ENCODE peak calls at places on chromosomes 1 and 21, in ten cellular contexts. One of them, this sample, is unnamed.

GRCh38 chr1:41449326-41449921 is 35.1 kb downstream of the EDN2 start:
- DNase-seq in mesendoderm: peak; percentile 55
- DNase-seq in adrenal gland: no peak
- DNase-seq in esophagus squamous epithelium: no peak
- DNase-seq in tibial nerve: no peak
- DNase-seq in ovary: no peak
- DNase-seq in CD4-positive, CD25-positive, alpha-beta regulatory T cell: no peak
- DNase-seq in heart right ventricle: no peak
- DNase-seq in heart left ventricle: no peak
- DNase-seq in psoas muscle: no peak
- DNase-seq in this sample: no peak

GRCh38 chr1:7366955-7367665 is 404.0 kb upstream of the VAMP3 start:
- DNase-seq in esophagus squamous epithelium: no peak
- DNase-seq in heart right ventricle: peak; percentile 46
- DNase-seq in tibial nerve: no peak
- DNase-seq in adrenal gland: no peak
- DNase-seq in CD4-positive, CD25-positive, alpha-beta regulatory T cell: no peak
- DNase-seq in heart left ventricle: peak; percentile 61
- DNase-seq in ovary: no peak
- DNase-seq in psoas muscle: no peak
- DNase-seq in mesendoderm: no peak
- DNase-seq in this sample: no peak

GRCh38 chr1:243977104-243977503 is 74.0 kb upstream of the ZBTB18 start:
- DNase-seq in heart right ventricle: no peak
- DNase-seq in esophagus squamous epithelium: no peak
- DNase-seq in heart left ventricle: no peak
- DNase-seq in psoas muscle: no peak
- DNase-seq in tibial nerve: no peak
- DNase-seq in CD4-positive, CD25-positive, alpha-beta regulatory T cell: no peak
- DNase-seq in ovary: no peak
- DNase-seq in adrenal gland: no peak
- DNase-seq in mesendoderm: no peak
- DNase-seq in this sample: no peak

GRCh38 chr1:227185291-227185690 is 133.0 kb downstream of the CDC42BPA start:
- DNase-seq in heart right ventricle: no peak
- DNase-seq in esophagus squamous epithelium: no peak
- DNase-seq in heart left ventricle: no peak
- DNase-seq in ovary: no peak
- DNase-seq in CD4-positive, CD25-positive, alpha-beta regulatory T cell: no peak
- DNase-seq in mesendoderm: no peak
- DNase-seq in tibial nerve: no peak
- DNase-seq in psoas muscle: no peak
- DNase-seq in adrenal gland: no peak
- DNase-seq in this sample: no peak

GRCh38 chr21:14414932-14415508 is 32.1 kb upstream of the HSPA13 start:
- DNase-seq in ovary: no peak
- DNase-seq in adrenal gland: no peak
- DNase-seq in CD4-positive, CD25-positive, alpha-beta regulatory T cell: no peak
- DNase-seq in psoas muscle: no peak
- DNase-seq in tibial nerve: no peak
- DNase-seq in heart right ventricle: no peak
- DNase-seq in mesendoderm: no peak
- DNase-seq in heart left ventricle: no peak
- DNase-seq in esophagus squamous epithelium: no peak
- DNase-seq in this sample: no peak

GRCh38 chr21:32728455-32729237 is 833 bp upstream of the SYNJ1 start:
- DNase-seq in heart left ventricle: no peak
- DNase-seq in esophagus squamous epithelium: no peak
- DNase-seq in tibial nerve: no peak
- DNase-seq in mesendoderm: no peak
- DNase-seq in CD4-positive, CD25-positive, alpha-beta regulatory T cell: no peak
- DNase-seq in adrenal gland: no peak
- DNase-seq in ovary: no peak
- DNase-seq in psoas muscle: no peak
- DNase-seq in heart right ventricle: no peak
- DNase-seq in this sample: no peak

GRCh38 chr1:198157847-198158765 is 1.3 kb downstream of the NEK7 start:
- DNase-seq in CD4-positive, CD25-positive, alpha-beta regulatory T cell: peak; percentile 10
- DNase-seq in ovary: peak; percentile 23
- DNase-seq in heart left ventricle: no peak
- DNase-seq in esophagus squamous epithelium: no peak
- DNase-seq in mesendoderm: peak; percentile 73
- DNase-seq in tibial nerve: no peak
- DNase-seq in psoas muscle: no peak
- DNase-seq in adrenal gland: no peak
- DNase-seq in heart right ventricle: no peak
- DNase-seq in this sample: no peak

GRCh38 chr1:225539069-225539468 is 111.2 kb upstream of the LBR start:
- DNase-seq in tibial nerve: no peak
- DNase-seq in adrenal gland: no peak
- DNase-seq in ovary: no peak
- DNase-seq in heart left ventricle: no peak
- DNase-seq in CD4-positive, CD25-positive, alpha-beta regulatory T cell: no peak
- DNase-seq in esophagus squamous epithelium: no peak
- DNase-seq in heart right ventricle: no peak
- DNase-seq in psoas muscle: no peak
- DNase-seq in mesendoderm: peak; percentile 24
- DNase-seq in this sample: no peak

GRCh38 chr1:246012271-246012854 is 494.7 kb downstream of the SMYD3 start:
- DNase-seq in heart left ventricle: no peak
- DNase-seq in CD4-positive, CD25-positive, alpha-beta regulatory T cell: no peak
- DNase-seq in ovary: no peak
- DNase-seq in tibial nerve: no peak
- DNase-seq in adrenal gland: no peak
- DNase-seq in heart right ventricle: no peak
- DNase-seq in mesendoderm: peak; percentile 67
- DNase-seq in psoas muscle: no peak
- DNase-seq in esophagus squamous epithelium: no peak
- DNase-seq in this sample: no peak

GRCh38 chr1:204476563-204476962 is 18.0 kb downstream of the PIK3C2B start:
- DNase-seq in mesendoderm: no peak
- DNase-seq in esophagus squamous epithelium: no peak
- DNase-seq in psoas muscle: no peak
- DNase-seq in heart right ventricle: no peak
- DNase-seq in heart left ventricle: no peak
- DNase-seq in adrenal gland: no peak
- DNase-seq in CD4-positive, CD25-positive, alpha-beta regulatory T cell: no peak
- DNase-seq in tibial nerve: no peak
- DNase-seq in ovary: no peak
- DNase-seq in this sample: no peak

GRCh38 chr1:215797859-215798258 is 230.8 kb downstream of the KCTD3 start:
- DNase-seq in heart right ventricle: no peak
- DNase-seq in esophagus squamous epithelium: no peak
- DNase-seq in tibial nerve: no peak
- DNase-seq in CD4-positive, CD25-positive, alpha-beta regulatory T cell: no peak
- DNase-seq in heart left ventricle: no peak
- DNase-seq in ovary: no peak
- DNase-seq in psoas muscle: no peak
- DNase-seq in adrenal gland: no peak
- DNase-seq in mesendoderm: no peak
- DNase-seq in this sample: no peak

GRCh38 chr1:19260211-19261138 is 8.9 kb downstream of the MRTO4 start:
- DNase-seq in adrenal gland: no peak
- DNase-seq in heart right ventricle: no peak
- DNase-seq in esophagus squamous epithelium: no peak
- DNase-seq in heart left ventricle: no peak
- DNase-seq in psoas muscle: no peak
- DNase-seq in CD4-positive, CD25-positive, alpha-beta regulatory T cell: no peak
- DNase-seq in mesendoderm: no peak
- DNase-seq in ovary: no peak
- DNase-seq in tibial nerve: no peak
- DNase-seq in this sample: peak; percentile 24

GRCh38 chr1:212286437-212287131 is 1.4 kb downstream of the PPP2R5A start:
- DNase-seq in heart left ventricle: no peak
- DNase-seq in heart right ventricle: no peak
- DNase-seq in tibial nerve: no peak
- DNase-seq in esophagus squamous epithelium: peak; percentile 44
- DNase-seq in psoas muscle: no peak
- DNase-seq in adrenal gland: peak; percentile 28
- DNase-seq in CD4-positive, CD25-positive, alpha-beta regulatory T cell: no peak
- DNase-seq in ovary: no peak
- DNase-seq in mesendoderm: no peak
- DNase-seq in this sample: no peak
- H3K27me3 ChIP-seq in heart left ventricle: no peaks in the 10 kb centered on the region
- H3K27me3 ChIP-seq in heart right ventricle: no peaks in the 10 kb centered on the region
- H3K27me3 ChIP-seq in tibial nerve: no peaks in the 10 kb centered on the region
- H3K27me3 ChIP-seq in esophagus squamous epithelium: no peaks in the 10 kb centered on the region
- H3K27me3 ChIP-seq in psoas muscle: no peaks in the 10 kb centered on the region
- H3K27me3 ChIP-seq in adrenal gland: no peaks in the 10 kb centered on the region
- H3K27me3 ChIP-seq in CD4-positive, CD25-positive, alpha-beta regulatory T cell: no peaks in the 10 kb centered on the region
- H3K27me3 ChIP-seq in ovary: no peaks in the 10 kb centered on the region
- H3K27me3 ChIP-seq in mesendoderm: no peaks in the 10 kb centered on the region
- H3K27me3 ChIP-seq in this sample: no peaks in the 10 kb centered on the region

DNA sequence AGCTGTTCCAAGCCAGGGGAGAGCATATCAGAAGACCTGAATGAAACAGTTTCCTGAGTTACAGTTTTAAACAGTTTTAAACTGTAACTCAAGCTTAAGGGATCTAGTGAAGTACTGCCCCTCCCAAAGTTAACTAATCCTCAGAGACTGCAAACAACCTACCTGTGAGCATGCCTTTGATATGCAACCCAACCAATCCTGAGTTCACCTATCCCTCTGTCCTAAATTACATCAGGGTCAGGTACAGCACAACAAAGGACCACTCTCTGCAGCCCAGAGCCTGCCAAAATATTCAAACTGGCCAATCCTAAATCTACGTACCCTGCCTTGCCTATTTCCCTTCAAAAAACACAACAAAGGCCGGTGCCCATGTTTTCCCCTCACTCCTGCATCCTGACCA is 32.8 kb upstream of the RAVER2 start:
- DNase-seq in heart left ventricle: no peak
- DNase-seq in mesendoderm: no peak
- DNase-seq in esophagus squamous epithelium: no peak
- DNase-seq in tibial nerve: no peak
- DNase-seq in CD4-positive, CD25-positive, alpha-beta regulatory T cell: no peak
- DNase-seq in psoas muscle: no peak
- DNase-seq in ovary: no peak
- DNase-seq in heart right ventricle: no peak
- DNase-seq in adrenal gland: no peak
- DNase-seq in this sample: no peak
- H3K27ac ChIP-seq in heart left ventricle: no peak overlapping the region
- H3K27ac ChIP-seq in mesendoderm: no peak overlapping the region
- H3K27ac ChIP-seq in esophagus squamous epithelium: no peak overlapping the region
- H3K27ac ChIP-seq in tibial nerve: no peak overlapping the region
- H3K27ac ChIP-seq in CD4-positive, CD25-positive, alpha-beta regulatory T cell: no peak overlapping the region
- H3K27ac ChIP-seq in psoas muscle: no peak overlapping the region
- H3K27ac ChIP-seq in ovary: no peak overlapping the region
- H3K27ac ChIP-seq in heart right ventricle: no peak overlapping the region
- H3K27ac ChIP-seq in adrenal gland: no peak overlapping the region
- H3K27ac ChIP-seq in this sample: no peak overlapping the region

DNA sequence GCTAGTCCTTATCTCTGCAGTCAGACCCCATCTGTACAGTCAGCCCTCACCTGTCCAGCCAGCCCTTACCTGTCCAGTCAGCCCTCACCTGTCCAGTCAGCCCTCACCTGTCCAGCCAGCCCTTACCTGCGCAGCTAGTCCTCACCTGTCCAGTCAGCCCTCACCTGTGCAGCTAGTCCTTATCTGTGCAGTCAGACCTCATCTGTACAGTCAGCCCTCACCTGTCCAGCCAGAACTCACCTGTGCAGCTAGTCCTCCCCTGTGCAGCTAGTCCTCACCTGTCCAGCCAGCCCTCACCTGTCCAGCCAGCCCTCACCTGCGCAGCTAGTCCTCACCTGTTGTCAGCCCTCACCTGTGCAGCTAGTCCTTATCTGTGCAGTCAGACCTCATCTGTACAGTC is 506.8 kb downstream of the NPHP4 start:
- DNase-seq in psoas muscle: no peak
- DNase-seq in heart right ventricle: no peak
- DNase-seq in mesendoderm: no peak
- DNase-seq in ovary: no peak
- DNase-seq in esophagus squamous epithelium: no peak
- DNase-seq in CD4-positive, CD25-positive, alpha-beta regulatory T cell: no peak
- DNase-seq in tibial nerve: no peak
- DNase-seq in heart left ventricle: no peak
- DNase-seq in adrenal gland: no peak
- DNase-seq in this sample: no peak
- H3K27me3 ChIP-seq in psoas muscle: peaks cover 15% of the 10 kb centered on the region
- H3K27me3 ChIP-seq in heart right ventricle: no peaks in the 10 kb centered on the region
- H3K27me3 ChIP-seq in mesendoderm: no peaks in the 10 kb centered on the region
- H3K27me3 ChIP-seq in ovary: no peaks in the 10 kb centered on the region
- H3K27me3 ChIP-seq in esophagus squamous epithelium: no peaks in the 10 kb centered on the region
- H3K27me3 ChIP-seq in CD4-positive, CD25-positive, alpha-beta regulatory T cell: no peaks in the 10 kb centered on the region
- H3K27me3 ChIP-seq in tibial nerve: no peaks in the 10 kb centered on the region
- H3K27me3 ChIP-seq in heart left ventricle: no peaks in the 10 kb centered on the region
- H3K27me3 ChIP-seq in adrenal gland: peaks cover 7% of the 10 kb centered on the region
- H3K27me3 ChIP-seq in this sample: no peaks in the 10 kb centered on the region

GRCh38 chr1:234731371-234732085 is 121.5 kb upstream of the IRF2BP2 start:
- DNase-seq in heart right ventricle: no peak
- DNase-seq in ovary: peak; percentile 19
- DNase-seq in mesendoderm: no peak
- DNase-seq in heart left ventricle: no peak
- DNase-seq in esophagus squamous epithelium: no peak
- DNase-seq in tibial nerve: no peak
- DNase-seq in CD4-positive, CD25-positive, alpha-beta regulatory T cell: no peak
- DNase-seq in adrenal gland: no peak
- DNase-seq in psoas muscle: no peak
- DNase-seq in this sample: peak; percentile 66

GRCh38 chr1:234734412-234734835 is 124.4 kb upstream of the IRF2BP2 start:
- DNase-seq in heart left ventricle: no peak
- DNase-seq in mesendoderm: no peak
- DNase-seq in adrenal gland: no peak
- DNase-seq in ovary: peak; percentile 40
- DNase-seq in heart right ventricle: no peak
- DNase-seq in psoas muscle: no peak
- DNase-seq in tibial nerve: no peak
- DNase-seq in CD4-positive, CD25-positive, alpha-beta regulatory T cell: no peak
- DNase-seq in esophagus squamous epithelium: no peak
- DNase-seq in this sample: no peak

GRCh38 chr1:234732260-234732659 is 122.3 kb upstream of the IRF2BP2 start:
- DNase-seq in CD4-positive, CD25-positive, alpha-beta regulatory T cell: no peak
- DNase-seq in mesendoderm: no peak
- DNase-seq in adrenal gland: no peak
- DNase-seq in heart left ventricle: no peak
- DNase-seq in tibial nerve: no peak
- DNase-seq in heart right ventricle: no peak
- DNase-seq in esophagus squamous epithelium: no peak
- DNase-seq in psoas muscle: no peak
- DNase-seq in ovary: no peak
- DNase-seq in this sample: no peak

GRCh38 chr1:234733427-234733826 is 123.4 kb upstream of the IRF2BP2 start:
- DNase-seq in adrenal gland: no peak
- DNase-seq in tibial nerve: no peak
- DNase-seq in psoas muscle: no peak
- DNase-seq in heart left ventricle: no peak
- DNase-seq in heart right ventricle: no peak
- DNase-seq in CD4-positive, CD25-positive, alpha-beta regulatory T cell: no peak
- DNase-seq in mesendoderm: no peak
- DNase-seq in ovary: peak; percentile 7
- DNase-seq in esophagus squamous epithelium: no peak
- DNase-seq in this sample: no peak

GRCh38 chr1:234732671-234733390 is 122.9 kb upstream of the IRF2BP2 start:
- DNase-seq in adrenal gland: no peak
- DNase-seq in CD4-positive, CD25-positive, alpha-beta regulatory T cell: no peak
- DNase-seq in psoas muscle: no peak
- DNase-seq in mesendoderm: no peak
- DNase-seq in ovary: peak; percentile 13
- DNase-seq in tibial nerve: no peak
- DNase-seq in heart right ventricle: no peak
- DNase-seq in heart left ventricle: no peak
- DNase-seq in esophagus squamous epithelium: no peak
- DNase-seq in this sample: no peak
- H3K27ac ChIP-seq in adrenal gland: no peak overlapping the region
- H3K27ac ChIP-seq in CD4-positive, CD25-positive, alpha-beta regulatory T cell: no peak overlapping the region
- H3K27ac ChIP-seq in psoas muscle: no peak overlapping the region
- H3K27ac ChIP-seq in mesendoderm: no peak overlapping the region
- H3K27ac ChIP-seq in ovary: no peak overlapping the region
- H3K27ac ChIP-seq in tibial nerve: no peak overlapping the region
- H3K27ac ChIP-seq in heart right ventricle: no peak overlapping the region
- H3K27ac ChIP-seq in heart left ventricle: no peak overlapping the region
- H3K27ac ChIP-seq in esophagus squamous epithelium: no peak overlapping the region
- H3K27ac ChIP-seq in this sample: no peak overlapping the region

GRCh38 chr1:201065686-201066085 is 42.2 kb upstream of the KIF21B start:
- DNase-seq in CD4-positive, CD25-positive, alpha-beta regulatory T cell: no peak
- DNase-seq in ovary: no peak
- DNase-seq in heart right ventricle: no peak
- DNase-seq in adrenal gland: no peak
- DNase-seq in mesendoderm: no peak
- DNase-seq in heart left ventricle: no peak
- DNase-seq in tibial nerve: no peak
- DNase-seq in esophagus squamous epithelium: no peak
- DNase-seq in psoas muscle: peak; percentile 14
- DNase-seq in this sample: no peak
- H3K27me3 ChIP-seq in CD4-positive, CD25-positive, alpha-beta regulatory T cell: no peaks in the 10 kb centered on the region
- H3K27me3 ChIP-seq in ovary: no peaks in the 10 kb centered on the region
- H3K27me3 ChIP-seq in heart right ventricle: no peaks in the 10 kb centered on the region
- H3K27me3 ChIP-seq in adrenal gland: no peaks in the 10 kb centered on the region
- H3K27me3 ChIP-seq in mesendoderm: no peaks in the 10 kb centered on the region
- H3K27me3 ChIP-seq in heart left ventricle: no peaks in the 10 kb centered on the region
- H3K27me3 ChIP-seq in tibial nerve: no peaks in the 10 kb centered on the region
- H3K27me3 ChIP-seq in esophagus squamous epithelium: no peaks in the 10 kb centered on the region
- H3K27me3 ChIP-seq in psoas muscle: no peaks in the 10 kb centered on the region
- H3K27me3 ChIP-seq in this sample: no peaks in the 10 kb centered on the region

This sample was measured in upper lobe of left lung.